ENCODE peak calls at places on chromosome 9, in ten cellular contexts. W is keratinocyte, H is fibroblast of pulmonary artery, R is heart right ventricle, K is nephron progenitor cell, N is choroid plexus epithelial cell, V is GM10248, A is fibroblast of the aortic adventitia, G is tibial nerve, S is fibroblast of lung. T is an unnamed sample.

GRCh38 chr9:92968081-92968480 is 20.8 kb downstream of the FGD3 start:
- DNase-seq in N (no peak), H (no peak), K (no peak), R (no peak), G (no peak), A (no peak), S (no peak), V (no peak), W (no peak), T (no peak)

GRCh38 chr9:15423328-15423985 is 781 bp downstream of the SNAPC3 start:
- DNase-seq in S (peak), V (peak), G (no peak), W (no peak), R (no peak), K (no peak), N (peak), H (peak), A (peak), T (peak)

GRCh38 chr9:751137-752051 is 90.1 kb upstream of the DMRT1 start:
- DNase-seq in H (peak), V (peak), N (peak), S (peak), K (peak), A (peak), W (peak), R (no peak), G (no peak), T (peak)

GRCh38 chr9:126880226-126880946 is 19.9 kb downstream of the ZBTB34 start:
- DNase-seq in R (no peak), H (no peak), A (no peak), G (no peak), N (no peak), K (no peak), S (no peak), V (no peak), W (no peak), T (no peak)

GRCh38 chr9:100549048-100549447 is 28.8 kb upstream of the CAVIN4 start:
- DNase-seq in V (no peak), A (no peak), G (no peak), W (no peak), S (no peak), R (no peak), N (no peak), H (peak), K (no peak), T (no peak)

GRCh38 chr9:16179566-16179965 is 626.7 kb downstream of the CCDC171 start:
- DNase-seq in V (peak), S (no peak), W (no peak), K (no peak), A (no peak), H (no peak), G (no peak), N (no peak), R (no peak), T (no peak)

GRCh38 chr9:89497181-89497963 is 541 bp downstream of the SEMA4D start:
- DNase-seq in A (no peak), H (no peak), V (peak), K (peak), N (no peak), W (no peak), S (no peak), G (no peak), R (no peak), T (no peak)

GRCh38 chr9:107949058-107949457 is 459.5 kb upstream of the KLF4 start:
- DNase-seq in R (no peak), W (no peak), V (no peak), K (no peak), G (no peak), H (no peak), A (no peak), S (no peak), N (no peak), T (no peak)

GRCh38 chr9:119095072-119095471 is 274.2 kb downstream of the BRINP1 start:
- DNase-seq in A (no peak), K (no peak), N (no peak), R (no peak), V (no peak), G (no peak), S (no peak), W (no peak), H (no peak), T (no peak)

GRCh38 chr9:131395027-131395744 is 1.3 kb downstream of the PRRC2B start:
- DNase-seq in K (peak), W (no peak), V (peak), A (peak), S (peak), H (no peak), N (peak), G (no peak), R (peak), T (no peak)

GRCh38 chr9:6408320-6408719 is 4.7 kb upstream of the UHRF2 start:
- DNase-seq in N (no peak), A (no peak), V (no peak), H (no peak), G (no peak), K (no peak), W (no peak), R (no peak), S (no peak), T (no peak)

GRCh38 chr9:35476596-35476995 is 13.3 kb upstream of the RUSC2 start:
- DNase-seq in R (no peak), S (no peak), V (no peak), H (no peak), G (no peak), K (no peak), W (no peak), A (no peak), N (no peak), T (no peak)

GRCh38 chr9:94014066-94014654 is 59.0 kb upstream of the BARX1 start:
- DNase-seq in V (peak), N (peak), S (peak), W (no peak), A (peak), K (peak), H (peak), R (no peak), G (no peak), T (peak)

GRCh38 chr9:21965401-21965951 is 28.7 kb downstream of the CDKN2A start:
- DNase-seq in K (peak), G (no peak), W (no peak), R (peak), V (peak), S (peak), H (peak), A (peak), N (peak), T (no peak)

GRCh38 chr9:93223241-93224180 is 39.6 kb downstream of the WNK2 start:
- DNase-seq in K (no peak), A (peak), R (no peak), G (no peak), S (peak), N (peak), W (peak), V (no peak), H (peak), T (peak)

GRCh38 chr9:116693233-116693731 is 6.2 kb downstream of the TRIM32 start:
- DNase-seq in R (no peak), V (no peak), G (no peak), S (peak), A (peak), N (peak), W (no peak), H (peak), K (no peak), T (no peak)

GRCh38 chr9:93653762-93654161 is 77.4 kb downstream of the PHF2 start:
- DNase-seq in S (no peak), A (no peak), V (no peak), H (no peak), G (no peak), R (peak), K (no peak), N (no peak), W (no peak), T (no peak)

GRCh38 chr9:124137009-124137943 is 120.5 kb upstream of the NEK6 start:
- DNase-seq in H (peak), W (no peak), N (peak), G (no peak), R (no peak), S (peak), K (no peak), V (peak), A (no peak), T (no peak)

GRCh38 chr9:111805841-111806241 is 11.1 kb upstream of the SHOC1 start:
- DNase-seq in V (no peak), S (peak), W (peak), R (no peak), G (no peak), K (no peak), N (peak), H (peak), A (peak), T (peak)

GRCh38 chr9:91693226-91693625 is 256.8 kb downstream of the ROR2 start:
- DNase-seq in N (no peak), A (peak), H (no peak), G (no peak), R (no peak), V (no peak), W (no peak), K (no peak), S (peak), T (no peak)

GRCh38 chr9:112072721-112073553 is 102.2 kb downstream of the SUSD1 start:
- DNase-seq in S (peak), H (peak), R (no peak), N (peak), W (no peak), A (peak), K (no peak), G (no peak), V (no peak), T (no peak)

GRCh38 chr9:89494199-89494598 is 3.7 kb downstream of the SEMA4D start:
- DNase-seq in A (no peak), K (no peak), H (no peak), N (no peak), V (no peak), S (no peak), G (no peak), R (no peak), W (no peak), T (no peak)

GRCh38 chr9:15372385-15373200 is 50.1 kb upstream of the SNAPC3 start:
- DNase-seq in G (no peak), A (peak), N (no peak), K (no peak), H (no peak), R (no peak), V (no peak), S (peak), W (no peak), T (no peak)

GRCh38 chr9:16039103-16039987 is 486.5 kb downstream of the CCDC171 start:
- DNase-seq in K (no peak), R (no peak), S (peak), A (peak), N (peak), W (no peak), H (peak), G (no peak), V (no peak), T (no peak)

GRCh38 chr9:75826292-75826691 is 64.2 kb upstream of the PCSK5 start:
- DNase-seq in H (no peak), G (no peak), R (no peak), V (no peak), W (no peak), S (no peak), A (no peak), K (no peak), N (no peak), T (peak)

GRCh38 chr9:98047002-98047401 is 9.5 kb upstream of the NANS start:
- DNase-seq in A (no peak), S (no peak), W (no peak), R (no peak), N (no peak), G (no peak), K (no peak), H (no peak), V (no peak), T (no peak)

GRCh38 chr9:91681461-91682305 is 258.1 kb upstream of the NFIL3 start:
- DNase-seq in A (peak), V (peak), S (peak), H (peak), W (no peak), G (peak), R (peak), K (peak), N (peak), T (peak)

GRCh38 chr9:134621558-134622110 is 20.0 kb upstream of the COL5A1 start:
- DNase-seq in G (peak), S (no peak), V (no peak), H (no peak), N (no peak), W (no peak), K (no peak), A (no peak), R (no peak), T (no peak)

GRCh38 chr9:112487799-112488345 is 1.2 kb downstream of the KIAA1958 start:
- DNase-seq in R (no peak), W (no peak), G (no peak), H (no peak), V (no peak), N (peak), A (no peak), S (peak), K (no peak), T (peak)

GRCh38 chr9:117926031-117926655 is 221.9 kb downstream of the TLR4 start:
- DNase-seq in W (no peak), N (no peak), R (no peak), G (no peak), H (no peak), S (peak), K (no peak), V (no peak), A (no peak), T (no peak)

GRCh38 chr9:87671925-87672324 is 54.0 kb upstream of the CTSL start:
- DNase-seq in W (no peak), S (no peak), G (no peak), H (no peak), R (no peak), N (no peak), K (no peak), V (no peak), A (no peak), T (no peak)

DNA sequence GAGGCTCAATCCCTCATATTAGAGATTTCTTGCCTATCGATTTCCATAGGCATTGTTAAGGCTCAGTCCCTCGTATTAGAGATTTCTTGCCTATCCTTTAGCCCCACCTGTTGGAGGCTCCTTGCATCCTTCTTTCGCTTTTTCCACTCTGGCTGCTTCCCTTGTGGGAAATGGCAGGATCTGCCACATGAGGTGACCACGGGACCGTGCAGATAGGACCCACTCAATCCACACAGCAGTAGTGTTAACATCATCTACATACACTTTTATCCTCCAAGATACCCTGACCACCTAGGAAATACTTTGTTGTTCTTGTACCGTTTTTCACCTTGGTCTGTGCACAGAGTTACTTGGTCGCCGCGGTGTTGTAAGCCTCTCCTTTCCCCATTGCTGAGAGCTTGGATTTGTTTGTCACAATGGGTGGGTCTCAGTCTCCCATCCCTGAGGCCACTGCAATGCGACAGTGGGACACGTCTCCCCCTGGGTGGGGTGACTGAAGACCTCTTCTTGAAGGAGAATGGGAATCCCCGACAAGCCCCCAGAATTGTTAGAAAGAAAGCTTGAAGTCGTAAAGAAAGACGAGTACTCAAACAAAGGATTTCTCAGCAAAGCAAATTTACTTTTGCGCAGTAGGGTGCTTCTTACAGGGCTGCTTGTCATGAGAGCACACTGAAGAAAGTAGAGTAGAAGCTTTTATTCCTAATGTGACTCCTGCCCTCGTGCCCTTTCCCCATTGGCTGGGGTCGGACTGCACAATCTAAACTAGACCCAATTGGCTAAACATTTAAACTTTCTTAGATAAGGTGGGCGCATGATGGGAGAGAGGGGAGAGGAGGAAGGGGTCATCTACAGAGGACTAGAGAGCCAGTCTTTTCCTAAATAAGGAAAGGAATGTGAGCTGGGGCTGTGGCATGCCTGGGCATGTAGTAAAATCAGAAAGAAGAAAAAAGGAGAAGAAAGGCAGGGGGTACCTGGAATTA is 19.8 kb downstream of the IFT74 start:
- DNase-seq in A (peak), K (peak), W (no peak), V (no peak), R (no peak), N (peak), H (peak), S (peak), G (no peak), T (peak)
- TF ChIP-seq CTCF in A (peak), K (peak), W (peak), V (no peak), R (peak), N (peak), H (peak), S (peak), G (peak), T (peak)

GRCh38 chr9:29644514-29644913 is 2071.2 kb upstream of the C9orf72 start:
- DNase-seq in A (no peak), H (no peak), S (no peak), G (no peak), V (no peak), K (no peak), W (no peak), N (no peak), R (no peak), T (no peak)
- TF ChIP-seq CTCF in A (no peak), H (no peak), S (no peak), G (no peak), V (no peak), K (no peak), W (no peak), N (no peak), R (no peak), T (no peak)

GRCh38 chr9:7879551-7880245 is 80.1 kb upstream of the DMAC1 start:
- DNase-seq in W (no peak), G (no peak), K (peak), H (no peak), A (no peak), S (no peak), N (no peak), R (no peak), V (no peak), T (no peak)
- TF ChIP-seq CTCF in W (no peak), G (no peak), K (no peak), H (no peak), A (no peak), S (no peak), N (no peak), R (no peak), V (no peak), T (no peak)

GRCh38 chr9:33737811-33738606 is 57.4 kb upstream of the PRSS3 start:
- DNase-seq in H (peak), N (peak), S (peak), A (peak), V (peak), G (no peak), R (no peak), K (peak), W (peak), T (peak)
- TF ChIP-seq CTCF in H (peak), N (peak), S (peak), A (peak), V (peak), G (no peak), R (peak), K (peak), W (peak), T (peak)

GRCh38 chr9:18478517-18479361 is 4.8 kb downstream of the ADAMTSL1 start:
- DNase-seq in V (no peak), R (no peak), A (peak), W (no peak), N (no peak), H (peak), G (no peak), S (peak), K (no peak), T (no peak)

GRCh38 chr9:18479405-18479804 is 5.5 kb downstream of the ADAMTSL1 start:
- DNase-seq in W (no peak), N (no peak), H (no peak), A (no peak), K (no peak), V (no peak), G (no peak), S (peak), R (no peak), T (no peak)

GRCh38 chr9:18480649-18481048 is 6.7 kb downstream of the ADAMTSL1 start:
- DNase-seq in K (no peak), H (no peak), A (peak), N (no peak), R (no peak), G (no peak), V (no peak), S (peak), W (no peak), T (no peak)

GRCh38 chr9:18485691-18486090 is 11.7 kb downstream of the ADAMTSL1 start:
- DNase-seq in W (no peak), A (peak), H (no peak), S (peak), G (no peak), V (no peak), N (peak), K (no peak), R (no peak), T (no peak)

GRCh38 chr9:18482371-18482770 is 8.4 kb downstream of the ADAMTSL1 start:
- DNase-seq in H (no peak), K (no peak), V (no peak), G (no peak), R (no peak), W (no peak), S (peak), N (no peak), A (no peak), T (no peak)
- TF ChIP-seq CTCF in H (no peak), K (no peak), V (no peak), G (no peak), R (no peak), W (no peak), S (no peak), N (no peak), A (no peak), T (no peak)